ENCODE peak calls at places on chromosomes 4 and X, in seven cellular contexts. One of them, this sample, is unnamed.

GRCh38 chr4:6892190-6892908 is 17.3 kb upstream of the TBC1D14 start:
- DNase-seq in tibial nerve: peak
- DNase-seq in stimulated activated CD4-positive, alpha-beta T cell treated with anti-CD3 and anti-CD28 coated beads, Interleukin-4, amount 100 ng/mL, for 1 hour: no peak
- DNase-seq in iPS-NIHi11: peak
- DNase-seq in RPMI7951: peak
- DNase-seq in AG08395: peak
- DNase-seq in NCI-H1105 treated with DMSO at 0.1 percent for 48 hours: no peak
- DNase-seq in this sample: peak

GRCh38 chrX:55342533-55343501 is 78.1 kb upstream of the PAGE3 start:
- DNase-seq in tibial nerve: peak
- DNase-seq in stimulated activated CD4-positive, alpha-beta T cell treated with anti-CD3 and anti-CD28 coated beads, Interleukin-4, amount 100 ng/mL, for 1 hour: no peak
- DNase-seq in iPS-NIHi11: peak
- DNase-seq in RPMI7951: peak
- DNase-seq in AG08395: peak
- DNase-seq in NCI-H1105 treated with DMSO at 0.1 percent for 48 hours: peak
- DNase-seq in this sample: peak

GRCh38 chr4:38514465-38515146 is 149.4 kb upstream of the KLF3 start:
- DNase-seq in tibial nerve: no peak
- DNase-seq in stimulated activated CD4-positive, alpha-beta T cell treated with anti-CD3 and anti-CD28 coated beads, Interleukin-4, amount 100 ng/mL, for 1 hour: no peak
- DNase-seq in iPS-NIHi11: no peak
- DNase-seq in RPMI7951: no peak
- DNase-seq in AG08395: no peak
- DNase-seq in NCI-H1105 treated with DMSO at 0.1 percent for 48 hours: no peak
- DNase-seq in this sample: no peak

GRCh38 chr4:31370866-31371465 is 650.8 kb downstream of the PCDH7 start:
- DNase-seq in tibial nerve: no peak
- DNase-seq in stimulated activated CD4-positive, alpha-beta T cell treated with anti-CD3 and anti-CD28 coated beads, Interleukin-4, amount 100 ng/mL, for 1 hour: no peak
- DNase-seq in iPS-NIHi11: peak
- DNase-seq in RPMI7951: peak
- DNase-seq in AG08395: peak
- DNase-seq in NCI-H1105 treated with DMSO at 0.1 percent for 48 hours: peak
- DNase-seq in this sample: peak

GRCh38 chr4:13359809-13360208 is 124.3 kb downstream of the RAB28 start:
- DNase-seq in tibial nerve: no peak
- DNase-seq in stimulated activated CD4-positive, alpha-beta T cell treated with anti-CD3 and anti-CD28 coated beads, Interleukin-4, amount 100 ng/mL, for 1 hour: no peak
- DNase-seq in iPS-NIHi11: no peak
- DNase-seq in RPMI7951: no peak
- DNase-seq in AG08395: no peak
- DNase-seq in NCI-H1105 treated with DMSO at 0.1 percent for 48 hours: no peak
- DNase-seq in this sample: no peak

GRCh38 chr4:183876268-183876934 is 28.7 kb upstream of the STOX2 start:
- DNase-seq in tibial nerve: no peak
- DNase-seq in stimulated activated CD4-positive, alpha-beta T cell treated with anti-CD3 and anti-CD28 coated beads, Interleukin-4, amount 100 ng/mL, for 1 hour: no peak
- DNase-seq in iPS-NIHi11: peak
- DNase-seq in RPMI7951: peak
- DNase-seq in AG08395: no peak
- DNase-seq in NCI-H1105 treated with DMSO at 0.1 percent for 48 hours: peak
- DNase-seq in this sample: peak

GRCh38 chr4:180057891-180058643 is 2185.1 kb upstream of the TENM3 start:
- DNase-seq in tibial nerve: no peak
- DNase-seq in stimulated activated CD4-positive, alpha-beta T cell treated with anti-CD3 and anti-CD28 coated beads, Interleukin-4, amount 100 ng/mL, for 1 hour: no peak
- DNase-seq in iPS-NIHi11: peak
- DNase-seq in RPMI7951: no peak
- DNase-seq in AG08395: peak
- DNase-seq in NCI-H1105 treated with DMSO at 0.1 percent for 48 hours: peak
- DNase-seq in this sample: peak

GRCh38 chr4:82784615-82785247 is 13.9 kb downstream of the SCD5 start:
- DNase-seq in tibial nerve: no peak
- DNase-seq in stimulated activated CD4-positive, alpha-beta T cell treated with anti-CD3 and anti-CD28 coated beads, Interleukin-4, amount 100 ng/mL, for 1 hour: no peak
- DNase-seq in iPS-NIHi11: no peak
- DNase-seq in RPMI7951: peak
- DNase-seq in AG08395: no peak
- DNase-seq in NCI-H1105 treated with DMSO at 0.1 percent for 48 hours: peak
- DNase-seq in this sample: no peak

GRCh38 chrX:56107320-56107719 is 124.8 kb upstream of the KLF8 start:
- DNase-seq in tibial nerve: no peak
- DNase-seq in stimulated activated CD4-positive, alpha-beta T cell treated with anti-CD3 and anti-CD28 coated beads, Interleukin-4, amount 100 ng/mL, for 1 hour: no peak
- DNase-seq in iPS-NIHi11: no peak
- DNase-seq in RPMI7951: no peak
- DNase-seq in AG08395: no peak
- DNase-seq in NCI-H1105 treated with DMSO at 0.1 percent for 48 hours: peak
- DNase-seq in this sample: no peak

GRCh38 chr4:138761638-138762205 is 253.9 kb upstream of the NOCT start:
- DNase-seq in tibial nerve: no peak
- DNase-seq in stimulated activated CD4-positive, alpha-beta T cell treated with anti-CD3 and anti-CD28 coated beads, Interleukin-4, amount 100 ng/mL, for 1 hour: no peak
- DNase-seq in iPS-NIHi11: no peak
- DNase-seq in RPMI7951: no peak
- DNase-seq in AG08395: peak
- DNase-seq in NCI-H1105 treated with DMSO at 0.1 percent for 48 hours: no peak
- DNase-seq in this sample: no peak

GRCh38 chrX:69150294-69150960 is 14.8 kb downstream of the PJA1 start:
- DNase-seq in tibial nerve: no peak
- DNase-seq in stimulated activated CD4-positive, alpha-beta T cell treated with anti-CD3 and anti-CD28 coated beads, Interleukin-4, amount 100 ng/mL, for 1 hour: no peak
- DNase-seq in iPS-NIHi11: no peak
- DNase-seq in RPMI7951: no peak
- DNase-seq in AG08395: no peak
- DNase-seq in NCI-H1105 treated with DMSO at 0.1 percent for 48 hours: no peak
- DNase-seq in this sample: no peak

GRCh38 chr4:48193921-48194320 is 59.9 kb upstream of the TXK start:
- DNase-seq in tibial nerve: no peak
- DNase-seq in stimulated activated CD4-positive, alpha-beta T cell treated with anti-CD3 and anti-CD28 coated beads, Interleukin-4, amount 100 ng/mL, for 1 hour: no peak
- DNase-seq in iPS-NIHi11: no peak
- DNase-seq in RPMI7951: no peak
- DNase-seq in AG08395: no peak
- DNase-seq in NCI-H1105 treated with DMSO at 0.1 percent for 48 hours: no peak
- DNase-seq in this sample: no peak

GRCh38 chr4:97016186-97016945 is 1126.9 kb downstream of the STPG2 start:
- DNase-seq in tibial nerve: no peak
- DNase-seq in stimulated activated CD4-positive, alpha-beta T cell treated with anti-CD3 and anti-CD28 coated beads, Interleukin-4, amount 100 ng/mL, for 1 hour: no peak
- DNase-seq in iPS-NIHi11: no peak
- DNase-seq in RPMI7951: no peak
- DNase-seq in AG08395: no peak
- DNase-seq in NCI-H1105 treated with DMSO at 0.1 percent for 48 hours: peak
- DNase-seq in this sample: no peak

GRCh38 chrX:122113376-122113775 is 1066.0 kb downstream of the GLUD2 start:
- DNase-seq in tibial nerve: no peak
- DNase-seq in stimulated activated CD4-positive, alpha-beta T cell treated with anti-CD3 and anti-CD28 coated beads, Interleukin-4, amount 100 ng/mL, for 1 hour: no peak
- DNase-seq in iPS-NIHi11: no peak
- DNase-seq in RPMI7951: no peak
- DNase-seq in AG08395: no peak
- DNase-seq in NCI-H1105 treated with DMSO at 0.1 percent for 48 hours: no peak
- DNase-seq in this sample: no peak

GRCh38 chr4:168451744-168452394 is 28.4 kb downstream of the DDX60L start:
- DNase-seq in tibial nerve: no peak
- DNase-seq in stimulated activated CD4-positive, alpha-beta T cell treated with anti-CD3 and anti-CD28 coated beads, Interleukin-4, amount 100 ng/mL, for 1 hour: no peak
- DNase-seq in iPS-NIHi11: no peak
- DNase-seq in RPMI7951: peak
- DNase-seq in AG08395: peak
- DNase-seq in NCI-H1105 treated with DMSO at 0.1 percent for 48 hours: no peak
- DNase-seq in this sample: peak

GRCh38 chr4:151624606-151625565 is 135.9 kb downstream of the GATB start:
- DNase-seq in tibial nerve: peak
- DNase-seq in stimulated activated CD4-positive, alpha-beta T cell treated with anti-CD3 and anti-CD28 coated beads, Interleukin-4, amount 100 ng/mL, for 1 hour: no peak
- DNase-seq in iPS-NIHi11: no peak
- DNase-seq in RPMI7951: peak
- DNase-seq in AG08395: no peak
- DNase-seq in NCI-H1105 treated with DMSO at 0.1 percent for 48 hours: no peak
- DNase-seq in this sample: no peak

GRCh38 chr4:70651864-70652506 is 14.3 kb downstream of the JCHAIN start:
- DNase-seq in tibial nerve: no peak
- DNase-seq in stimulated activated CD4-positive, alpha-beta T cell treated with anti-CD3 and anti-CD28 coated beads, Interleukin-4, amount 100 ng/mL, for 1 hour: no peak
- DNase-seq in iPS-NIHi11: peak
- DNase-seq in RPMI7951: peak
- DNase-seq in AG08395: peak
- DNase-seq in NCI-H1105 treated with DMSO at 0.1 percent for 48 hours: no peak
- DNase-seq in this sample: peak

GRCh38 chrX:8237718-8238117 is 66.7 kb upstream of the VCX2 start:
- DNase-seq in tibial nerve: no peak
- DNase-seq in stimulated activated CD4-positive, alpha-beta T cell treated with anti-CD3 and anti-CD28 coated beads, Interleukin-4, amount 100 ng/mL, for 1 hour: no peak
- DNase-seq in iPS-NIHi11: no peak
- DNase-seq in RPMI7951: no peak
- DNase-seq in AG08395: no peak
- DNase-seq in NCI-H1105 treated with DMSO at 0.1 percent for 48 hours: no peak
- DNase-seq in this sample: no peak

GRCh38 chr4:75542824-75543223 is 13.0 kb upstream of the ODAPH start:
- DNase-seq in tibial nerve: no peak
- DNase-seq in stimulated activated CD4-positive, alpha-beta T cell treated with anti-CD3 and anti-CD28 coated beads, Interleukin-4, amount 100 ng/mL, for 1 hour: no peak
- DNase-seq in iPS-NIHi11: no peak
- DNase-seq in RPMI7951: peak
- DNase-seq in AG08395: peak
- DNase-seq in NCI-H1105 treated with DMSO at 0.1 percent for 48 hours: no peak
- DNase-seq in this sample: peak

GRCh38 chr4:2141022-2141761 is 82.1 kb downstream of the NAT8L start:
- DNase-seq in tibial nerve: no peak
- DNase-seq in stimulated activated CD4-positive, alpha-beta T cell treated with anti-CD3 and anti-CD28 coated beads, Interleukin-4, amount 100 ng/mL, for 1 hour: no peak
- DNase-seq in iPS-NIHi11: no peak
- DNase-seq in RPMI7951: peak
- DNase-seq in AG08395: no peak
- DNase-seq in NCI-H1105 treated with DMSO at 0.1 percent for 48 hours: no peak
- DNase-seq in this sample: no peak

GRCh38 chrX:2967998-2968909 is 38.1 kb upstream of the ARSH start:
- DNase-seq in tibial nerve: no peak
- DNase-seq in stimulated activated CD4-positive, alpha-beta T cell treated with anti-CD3 and anti-CD28 coated beads, Interleukin-4, amount 100 ng/mL, for 1 hour: peak
- DNase-seq in iPS-NIHi11: no peak
- DNase-seq in RPMI7951: peak
- DNase-seq in AG08395: peak
- DNase-seq in NCI-H1105 treated with DMSO at 0.1 percent for 48 hours: no peak
- DNase-seq in this sample: no peak

GRCh38 chr4:40887690-40888089 is 137.9 kb downstream of the NSUN7 start:
- DNase-seq in tibial nerve: peak
- DNase-seq in stimulated activated CD4-positive, alpha-beta T cell treated with anti-CD3 and anti-CD28 coated beads, Interleukin-4, amount 100 ng/mL, for 1 hour: no peak
- DNase-seq in iPS-NIHi11: no peak
- DNase-seq in RPMI7951: peak
- DNase-seq in AG08395: peak
- DNase-seq in NCI-H1105 treated with DMSO at 0.1 percent for 48 hours: no peak
- DNase-seq in this sample: peak

GRCh38 chr4:88007304-88008132 is at the start of gene PKD2:
- DNase-seq in tibial nerve: peak
- DNase-seq in stimulated activated CD4-positive, alpha-beta T cell treated with anti-CD3 and anti-CD28 coated beads, Interleukin-4, amount 100 ng/mL, for 1 hour: peak
- DNase-seq in iPS-NIHi11: peak
- DNase-seq in RPMI7951: peak
- DNase-seq in AG08395: peak
- DNase-seq in NCI-H1105 treated with DMSO at 0.1 percent for 48 hours: peak
- DNase-seq in this sample: peak

GRCh38 chrX:101682723-101683122 is 23.1 kb upstream of the ARMCX2 start:
- DNase-seq in tibial nerve: no peak
- DNase-seq in stimulated activated CD4-positive, alpha-beta T cell treated with anti-CD3 and anti-CD28 coated beads, Interleukin-4, amount 100 ng/mL, for 1 hour: no peak
- DNase-seq in iPS-NIHi11: no peak
- DNase-seq in RPMI7951: peak
- DNase-seq in AG08395: no peak
- DNase-seq in NCI-H1105 treated with DMSO at 0.1 percent for 48 hours: no peak
- DNase-seq in this sample: no peak

GRCh38 chr4:151389316-151389715 is 19.7 kb upstream of the FHIP1A start:
- DNase-seq in tibial nerve: no peak
- DNase-seq in stimulated activated CD4-positive, alpha-beta T cell treated with anti-CD3 and anti-CD28 coated beads, Interleukin-4, amount 100 ng/mL, for 1 hour: no peak
- DNase-seq in iPS-NIHi11: no peak
- DNase-seq in RPMI7951: no peak
- DNase-seq in AG08395: peak
- DNase-seq in NCI-H1105 treated with DMSO at 0.1 percent for 48 hours: no peak
- DNase-seq in this sample: peak

GRCh38 chrX:125132274-125132673 is 187.4 kb upstream of the TEX13C start:
- DNase-seq in tibial nerve: no peak
- DNase-seq in stimulated activated CD4-positive, alpha-beta T cell treated with anti-CD3 and anti-CD28 coated beads, Interleukin-4, amount 100 ng/mL, for 1 hour: no peak
- DNase-seq in iPS-NIHi11: peak
- DNase-seq in RPMI7951: no peak
- DNase-seq in AG08395: no peak
- DNase-seq in NCI-H1105 treated with DMSO at 0.1 percent for 48 hours: no peak
- DNase-seq in this sample: no peak

GRCh38 chrX:133670394-133670793 is 255.1 kb upstream of the GPC4 start:
- DNase-seq in tibial nerve: peak
- DNase-seq in stimulated activated CD4-positive, alpha-beta T cell treated with anti-CD3 and anti-CD28 coated beads, Interleukin-4, amount 100 ng/mL, for 1 hour: no peak
- DNase-seq in iPS-NIHi11: peak
- DNase-seq in RPMI7951: no peak
- DNase-seq in AG08395: peak
- DNase-seq in NCI-H1105 treated with DMSO at 0.1 percent for 48 hours: peak
- DNase-seq in this sample: peak

GRCh38 chrX:132810964-132811712 is 147.3 kb downstream of the HS6ST2 start:
- DNase-seq in tibial nerve: no peak
- DNase-seq in stimulated activated CD4-positive, alpha-beta T cell treated with anti-CD3 and anti-CD28 coated beads, Interleukin-4, amount 100 ng/mL, for 1 hour: no peak
- DNase-seq in iPS-NIHi11: no peak
- DNase-seq in RPMI7951: no peak
- DNase-seq in AG08395: no peak
- DNase-seq in NCI-H1105 treated with DMSO at 0.1 percent for 48 hours: no peak
- DNase-seq in this sample: no peak

GRCh38 chrX:132636080-132636479 is 147.2 kb upstream of the MBNL3 start:
- DNase-seq in tibial nerve: no peak
- DNase-seq in stimulated activated CD4-positive, alpha-beta T cell treated with anti-CD3 and anti-CD28 coated beads, Interleukin-4, amount 100 ng/mL, for 1 hour: no peak
- DNase-seq in iPS-NIHi11: no peak
- DNase-seq in RPMI7951: no peak
- DNase-seq in AG08395: no peak
- DNase-seq in NCI-H1105 treated with DMSO at 0.1 percent for 48 hours: peak
- DNase-seq in this sample: no peak

GRCh38 chr4:90030953-90031352 is 96.2 kb upstream of the CCSER1 start:
- DNase-seq in tibial nerve: no peak
- DNase-seq in stimulated activated CD4-positive, alpha-beta T cell treated with anti-CD3 and anti-CD28 coated beads, Interleukin-4, amount 100 ng/mL, for 1 hour: no peak
- DNase-seq in iPS-NIHi11: peak
- DNase-seq in RPMI7951: no peak
- DNase-seq in AG08395: no peak
- DNase-seq in NCI-H1105 treated with DMSO at 0.1 percent for 48 hours: no peak
- DNase-seq in this sample: no peak

GRCh38 chr4:55615008-55615407 is 21.1 kb downstream of the NMU start:
- DNase-seq in tibial nerve: no peak
- DNase-seq in stimulated activated CD4-positive, alpha-beta T cell treated with anti-CD3 and anti-CD28 coated beads, Interleukin-4, amount 100 ng/mL, for 1 hour: no peak
- DNase-seq in iPS-NIHi11: no peak
- DNase-seq in RPMI7951: peak
- DNase-seq in AG08395: no peak
- DNase-seq in NCI-H1105 treated with DMSO at 0.1 percent for 48 hours: no peak
- DNase-seq in this sample: no peak

GRCh38 chrX:143757887-143758286 is 37.3 kb upstream of the SPANXN2 start:
- DNase-seq in tibial nerve: no peak
- DNase-seq in stimulated activated CD4-positive, alpha-beta T cell treated with anti-CD3 and anti-CD28 coated beads, Interleukin-4, amount 100 ng/mL, for 1 hour: no peak
- DNase-seq in iPS-NIHi11: no peak
- DNase-seq in RPMI7951: no peak
- DNase-seq in AG08395: no peak
- DNase-seq in NCI-H1105 treated with DMSO at 0.1 percent for 48 hours: no peak
- DNase-seq in this sample: no peak

GRCh38 chrX:102787283-102787682 is 66.7 kb downstream of the GPRASP3 start:
- DNase-seq in tibial nerve: no peak
- DNase-seq in stimulated activated CD4-positive, alpha-beta T cell treated with anti-CD3 and anti-CD28 coated beads, Interleukin-4, amount 100 ng/mL, for 1 hour: no peak
- DNase-seq in iPS-NIHi11: no peak
- DNase-seq in RPMI7951: no peak
- DNase-seq in AG08395: no peak
- DNase-seq in NCI-H1105 treated with DMSO at 0.1 percent for 48 hours: no peak
- DNase-seq in this sample: no peak

GRCh38 chrX:21657318-21658151 is 595 bp downstream of the KLHL34 start:
- DNase-seq in tibial nerve: no peak
- DNase-seq in stimulated activated CD4-positive, alpha-beta T cell treated with anti-CD3 and anti-CD28 coated beads, Interleukin-4, amount 100 ng/mL, for 1 hour: peak
- DNase-seq in iPS-NIHi11: peak
- DNase-seq in RPMI7951: no peak
- DNase-seq in AG08395: no peak
- DNase-seq in NCI-H1105 treated with DMSO at 0.1 percent for 48 hours: no peak
- DNase-seq in this sample: no peak

GRCh38 chr4:21077967-21078366 is 377.7 kb downstream of the PACRGL start:
- DNase-seq in tibial nerve: no peak
- DNase-seq in stimulated activated CD4-positive, alpha-beta T cell treated with anti-CD3 and anti-CD28 coated beads, Interleukin-4, amount 100 ng/mL, for 1 hour: no peak
- DNase-seq in iPS-NIHi11: no peak
- DNase-seq in RPMI7951: no peak
- DNase-seq in AG08395: no peak
- DNase-seq in NCI-H1105 treated with DMSO at 0.1 percent for 48 hours: no peak
- DNase-seq in this sample: no peak

GRCh38 chrX:124337916-124338315 is 5.5 kb downstream of the TEX13D start:
- DNase-seq in tibial nerve: no peak
- DNase-seq in stimulated activated CD4-positive, alpha-beta T cell treated with anti-CD3 and anti-CD28 coated beads, Interleukin-4, amount 100 ng/mL, for 1 hour: no peak
- DNase-seq in iPS-NIHi11: no peak
- DNase-seq in RPMI7951: no peak
- DNase-seq in AG08395: no peak
- DNase-seq in NCI-H1105 treated with DMSO at 0.1 percent for 48 hours: no peak
- DNase-seq in this sample: no peak

GRCh38 chrX:72268601-72269365 is 8.3 kb downstream of the RPS4X start:
- DNase-seq in tibial nerve: no peak
- DNase-seq in stimulated activated CD4-positive, alpha-beta T cell treated with anti-CD3 and anti-CD28 coated beads, Interleukin-4, amount 100 ng/mL, for 1 hour: no peak
- DNase-seq in iPS-NIHi11: no peak
- DNase-seq in RPMI7951: no peak
- DNase-seq in AG08395: no peak
- DNase-seq in NCI-H1105 treated with DMSO at 0.1 percent for 48 hours: no peak
- DNase-seq in this sample: peak

GRCh38 chr4:3783691-3784306 is 17.6 kb downstream of the ADRA2C start:
- DNase-seq in tibial nerve: no peak
- DNase-seq in stimulated activated CD4-positive, alpha-beta T cell treated with anti-CD3 and anti-CD28 coated beads, Interleukin-4, amount 100 ng/mL, for 1 hour: no peak
- DNase-seq in iPS-NIHi11: peak
- DNase-seq in RPMI7951: no peak
- DNase-seq in AG08395: no peak
- DNase-seq in NCI-H1105 treated with DMSO at 0.1 percent for 48 hours: no peak
- DNase-seq in this sample: no peak

This sample was measured in AG08396.